ENCODE peak calls at places on chromosome 22, in four cellular contexts. J, I, A and C are unnamed samples.
A peak's percentile ranks its signal among the peaks of the same experiment; 100 is the strongest.

GRCh38 chr22:38940985-38941384 is 16.4 kb upstream of the APOBEC3A start:
- DNase-seq in J (no peak), I (no peak), A (no peak), C (no peak)

GRCh38 chr22:39537981-39538380 is 5.4 kb upstream of the RPS19BP1 start:
- DNase-seq in J (no peak), I (no peak), A (no peak), C (no peak)

GRCh38 chr22:39462443-39463147 is 5.8 kb downstream of the MGAT3 start:
- DNase-seq in J (peak; percentile 83), I (peak; percentile 40), A (peak; percentile 60), C (no peak)

GRCh38 chr22:37498289-37498909 is 12.2 kb upstream of the MFNG start:
- DNase-seq in J (peak; percentile 62), I (peak; percentile 50), A (peak; percentile 90), C (no peak)

GRCh38 chr22:47129902-47130301 is 367.5 kb downstream of the TBC1D22A start:
- DNase-seq in J (peak; percentile 76), I (no peak), A (no peak), C (peak; percentile 94)

GRCh38 chr22:42269407-42270177 is 861 bp downstream of the TCF20 start:
- DNase-seq in J (peak; percentile 72), I (peak; percentile 67), A (peak; percentile 62), C (peak; percentile 48)

GRCh38 chr22:46807458-46807857 is 45.0 kb downstream of the TBC1D22A start:
- DNase-seq in J (no peak), I (no peak), A (no peak), C (no peak)

GRCh38 chr22:43861529-43861928 is 784 bp downstream of the SULT4A1 start:
- DNase-seq in J (no peak), I (no peak), A (peak; percentile 48), C (no peak)

GRCh38 chr22:46593211-46593676 is 26.9 kb upstream of the GRAMD4 start:
- DNase-seq in J (no peak), I (no peak), A (no peak), C (no peak)

GRCh38 chr22:17971711-17972110 is 52.6 kb downstream of the MICAL3 start:
- DNase-seq in J (no peak), I (no peak), A (no peak), C (no peak)

GRCh38 chr22:26327306-26327705 is 101.8 kb upstream of the ASPHD2 start:
- DNase-seq in J (no peak), I (no peak), A (no peak), C (no peak)

GRCh38 chr22:38230108-38230825 is 28.5 kb downstream of the MAFF start:
- DNase-seq in J (peak; percentile 22), I (peak; percentile 20), A (no peak), C (no peak)

GRCh38 chr22:25942989-25943411 is 201.0 kb downstream of the MYO18B start:
- DNase-seq in J (no peak), I (no peak), A (peak; percentile 76), C (no peak)

GRCh38 chr22:47039356-47039755 is 276.9 kb downstream of the TBC1D22A start:
- DNase-seq in J (no peak), I (peak; percentile 59), A (no peak), C (no peak)

GRCh38 chr22:46526484-46526839 is 11.0 kb downstream of the CELSR1 start:
- DNase-seq in J (no peak), I (no peak), A (no peak), C (no peak)

GRCh38 chr22:32177221-32177765 is 18.2 kb upstream of the C22orf42 start:
- DNase-seq in J (no peak), I (no peak), A (no peak), C (no peak)

GRCh38 chr22:20194681-20195593 is 44.1 kb upstream of the CCDC188 start:
- DNase-seq in J (no peak), I (no peak), A (no peak), C (no peak)

GRCh38 chr22:30830907-30831306 is 136.2 kb downstream of the OSBP2 start:
- DNase-seq in J (no peak), I (no peak), A (no peak), C (peak; percentile 81)

GRCh38 chr22:41401781-41402648 is 20.3 kb downstream of the TEF start:
- DNase-seq in J (no peak), I (peak; percentile 70), A (peak; percentile 81), C (no peak)

GRCh38 chr22:22942511-22943329 is 55.1 kb downstream of the IGLL5 start:
- DNase-seq in J (peak; percentile 99), I (peak; percentile 44), A (peak; percentile 80), C (peak; percentile 59)

GRCh38 chr22:29072193-29072978 is 449 bp upstream of the KREMEN1 start:
- DNase-seq in J (peak; percentile 88), I (peak; percentile 89), A (peak; percentile 99), C (peak; percentile 89)

GRCh38 chr22:42171946-42172345 is 41.3 kb upstream of the CYP2D6 start:
- DNase-seq in J (no peak), I (no peak), A (no peak), C (no peak)

GRCh38 chr22:40721266-40721665 is 42.0 kb downstream of the MCHR1 start:
- DNase-seq in J (peak; percentile 24), I (peak; percentile 40), A (peak; percentile 50), C (no peak)

GRCh38 chr22:30858976-30859713 is 109.4 kb downstream of the MORC2 start:
- DNase-seq in J (no peak), I (no peak), A (no peak), C (no peak)

GRCh38 chr22:34669001-34669400 is 397.0 kb upstream of the ISX start:
- DNase-seq in J (no peak), I (no peak), A (no peak), C (no peak)

GRCh38 chr22:42399315-42400271 is 32.6 kb downstream of the NFAM1 start:
- DNase-seq in J (peak; percentile 78), I (no peak), A (peak; percentile 81), C (no peak)

GRCh38 chr22:30695351-30695762 is 683 bp downstream of the OSBP2 start:
- DNase-seq in J (no peak), I (no peak), A (no peak), C (no peak)

GRCh38 chr22:42932857-42933782 is 76.0 kb upstream of the ARFGAP3 start:
- DNase-seq in J (peak; percentile 47), I (no peak), A (no peak), C (no peak)

GRCh38 chr22:43435851-43436535 is 24.2 kb downstream of the MPPED1 start:
- DNase-seq in J (no peak), I (no peak), A (no peak), C (no peak)

GRCh38 chr22:39900306-39901227 is at the start of gene GRAP2:
- DNase-seq in J (peak; percentile 69), I (no peak), A (no peak), C (no peak)

GRCh38 chr22:46891382-46891951 is 129.0 kb downstream of the TBC1D22A start:
- DNase-seq in J (no peak), I (no peak), A (peak; percentile 84), C (no peak)

GRCh38 chr22:31947296-31947695 is 3.0 kb downstream of the YWHAH start:
- DNase-seq in J (peak; percentile 67), I (peak; percentile 48), A (no peak), C (no peak)

GRCh38 chr22:37777122-37777687 is 30.5 kb upstream of the GCAT start:
- DNase-seq in J (peak; percentile 58), I (peak; percentile 21), A (no peak), C (peak; percentile 84)

GRCh38 chr22:36328635-36329216 is 59.0 kb downstream of the MYH9 start:
- DNase-seq in J (peak; percentile 60), I (no peak), A (no peak), C (no peak)
- TF ChIP-seq ZBTB33 in J (no peak), I (no peak), A (no peak), C (no peak)

DNA sequence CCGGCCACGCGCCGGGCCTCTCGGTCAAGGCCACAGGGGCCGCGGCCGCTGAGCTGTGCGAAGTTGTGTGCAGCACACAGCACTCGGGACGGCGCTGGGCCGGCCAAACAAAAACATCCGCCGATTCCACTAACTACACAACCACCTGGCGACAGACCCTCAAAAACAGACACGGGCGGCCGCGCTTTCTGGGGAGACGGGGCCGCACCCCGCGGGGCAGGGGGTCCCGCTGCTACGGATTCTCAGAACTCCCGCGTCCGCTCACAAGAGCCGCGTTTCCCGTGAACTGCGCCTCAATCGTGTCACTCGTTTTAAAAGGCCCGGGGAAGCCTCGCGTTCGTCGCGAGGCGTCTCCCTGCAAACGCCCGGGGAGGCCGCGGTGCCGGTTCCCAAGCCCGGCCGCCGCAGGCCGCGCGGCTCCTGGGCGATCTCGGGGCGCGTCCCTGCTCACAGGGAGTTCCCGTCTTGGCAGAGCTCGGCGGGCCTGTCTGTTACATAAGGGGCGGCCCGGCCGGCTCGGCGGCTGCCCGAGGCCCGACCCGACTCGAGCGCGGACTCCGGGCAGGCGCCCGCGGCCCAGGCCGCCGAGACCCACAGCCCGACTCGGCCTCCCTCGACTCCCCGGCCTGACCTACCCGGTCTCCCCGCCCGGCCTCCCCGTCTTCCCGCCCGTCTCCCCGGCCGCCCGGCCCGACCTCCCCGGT is 918 bp downstream of the BRD1 start:
- DNase-seq in J (peak; percentile 45), I (no peak), A (peak; percentile 66), C (no peak)
- TF ChIP-seq ZBTB33 in J (no peak), I (no peak), A (no peak), C (no peak)

GRCh38 chr22:27788889-27789288 is 12.7 kb downstream of the MN1 start:
- DNase-seq in J (no peak), I (no peak), A (no peak), C (no peak)

GRCh38 chr22:27792452-27793165 is 8.9 kb downstream of the MN1 start:
- DNase-seq in J (no peak), I (no peak), A (no peak), C (no peak)

GRCh38 chr22:27794244-27794643 is 7.3 kb downstream of the MN1 start:
- DNase-seq in J (no peak), I (no peak), A (no peak), C (no peak)

GRCh38 chr22:27791494-27792241 is 9.9 kb downstream of the MN1 start:
- DNase-seq in J (no peak), I (no peak), A (no peak), C (no peak)

DNA sequence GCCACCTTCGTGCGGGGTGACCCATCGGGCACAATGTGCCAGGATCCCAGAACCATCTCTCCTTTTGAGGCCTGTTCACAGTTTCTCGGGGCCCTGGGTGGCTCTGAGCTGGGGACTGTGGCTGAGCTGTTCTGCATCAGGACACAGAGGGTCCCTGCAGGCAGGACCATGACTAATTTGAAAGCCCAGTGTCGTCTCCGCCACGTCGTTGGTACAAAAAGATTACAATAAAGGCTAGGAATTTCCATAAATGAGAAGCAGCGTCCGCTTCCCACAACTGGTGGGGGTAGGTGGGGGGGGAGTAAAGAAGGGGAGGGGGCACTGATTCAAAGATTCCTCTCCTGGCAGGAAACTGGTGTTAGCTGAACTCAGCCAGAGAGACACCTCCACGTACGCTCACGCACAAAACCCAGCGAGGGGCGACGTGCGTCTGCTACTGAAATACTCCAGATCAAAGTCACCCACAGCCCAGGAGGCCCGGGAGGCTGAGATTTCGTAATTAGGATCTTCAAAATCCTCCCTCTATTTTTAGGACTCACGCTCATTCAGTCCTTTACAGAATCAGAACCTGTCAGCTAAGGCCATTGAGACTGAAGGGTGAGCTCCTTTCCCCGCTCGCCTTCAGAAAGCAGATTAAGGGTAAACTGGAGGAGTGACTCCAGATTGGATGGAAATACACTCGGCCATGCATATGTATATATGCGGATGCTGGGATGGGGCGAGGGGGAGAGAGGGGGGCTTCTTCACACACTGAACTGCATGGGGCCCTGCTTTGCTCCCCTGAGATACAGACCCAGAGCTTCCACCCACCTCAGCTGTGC is 10.9 kb downstream of the MN1 start:
- DNase-seq in J (no peak), I (no peak), A (no peak), C (no peak)
- TF ChIP-seq ZBTB33 in J (no peak), I (no peak), A (no peak), C (no peak)

DNA sequence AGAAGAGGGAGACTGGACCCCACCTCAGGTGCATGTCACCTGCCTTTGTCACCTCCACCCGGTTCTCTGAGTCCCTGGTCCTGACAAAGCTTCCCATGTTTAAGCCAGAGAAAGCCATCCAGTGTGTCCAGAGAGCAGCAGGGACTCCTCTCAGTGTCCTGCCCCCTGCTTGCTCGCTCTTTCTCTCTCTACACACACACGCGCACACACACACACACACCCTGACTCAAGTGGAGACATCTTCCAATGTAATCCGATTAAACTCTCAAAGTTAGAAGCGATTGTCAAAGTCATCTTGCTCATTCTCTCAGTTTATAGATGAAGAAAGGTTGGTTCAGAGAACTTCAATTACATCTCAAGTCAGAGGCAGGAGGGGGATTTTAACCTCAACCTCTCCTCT is 19.7 kb upstream of the PHF21B start:
- DNase-seq in J (no peak), I (no peak), A (no peak), C (no peak)
- TF ChIP-seq ZBTB33 in J (no peak), I (no peak), A (no peak), C (no peak)